ENCODE peak calls at places on chromosomes 7 and 10, in eight cellular contexts. One of them, this sample, is unnamed.

GRCh38 chr10:71250405-71250804 is 38.0 kb downstream of the UNC5B start:
- DNase-seq in neural progenitor cell: no peak
- DNase-seq in Calu3: no peak
- DNase-seq in bronchial epithelial cell: no peak
- DNase-seq in B cell: no peak
- DNase-seq in epithelial cell of esophagus: no peak
- DNase-seq in AG10803: peak; percentile 79
- DNase-seq in MM.1S: no peak
- DNase-seq in this sample: no peak

GRCh38 chr7:42082144-42082543 is 154.9 kb downstream of the GLI3 start:
- DNase-seq in bronchial epithelial cell: peak; percentile 37
- DNase-seq in Calu3: no peak
- DNase-seq in epithelial cell of esophagus: peak; percentile 79
- DNase-seq in MM.1S: no peak
- DNase-seq in neural progenitor cell: no peak
- DNase-seq in AG10803: peak; percentile 66
- DNase-seq in B cell: no peak
- DNase-seq in this sample: no peak

GRCh38 chr10:45470098-45471012 is 96.3 kb downstream of the ALOX5 start:
- DNase-seq in AG10803: peak; percentile 4
- DNase-seq in MM.1S: no peak
- DNase-seq in bronchial epithelial cell: no peak
- DNase-seq in B cell: peak; percentile 70
- DNase-seq in epithelial cell of esophagus: no peak
- DNase-seq in neural progenitor cell: no peak
- DNase-seq in Calu3: no peak
- DNase-seq in this sample: peak; percentile 39

GRCh38 chr10:73813333-73813732 is 1.9 kb upstream of the NDST2 start:
- DNase-seq in neural progenitor cell: no peak
- DNase-seq in AG10803: no peak
- DNase-seq in MM.1S: no peak
- DNase-seq in B cell: no peak
- DNase-seq in bronchial epithelial cell: no peak
- DNase-seq in epithelial cell of esophagus: no peak
- DNase-seq in Calu3: no peak
- DNase-seq in this sample: no peak

GRCh38 chr10:79981673-79982485 is 33.0 kb upstream of the SFTPD start:
- DNase-seq in Calu3: peak; percentile 74
- DNase-seq in MM.1S: peak; percentile 61
- DNase-seq in neural progenitor cell: peak; percentile 71
- DNase-seq in AG10803: peak; percentile 35
- DNase-seq in epithelial cell of esophagus: peak; percentile 74
- DNase-seq in bronchial epithelial cell: peak; percentile 53
- DNase-seq in B cell: no peak
- DNase-seq in this sample: peak; percentile 12

GRCh38 chr10:74189999-74190421 is 39.0 kb downstream of the ADK start:
- DNase-seq in AG10803: peak; percentile 96
- DNase-seq in MM.1S: peak; percentile 58
- DNase-seq in Calu3: peak; percentile 59
- DNase-seq in bronchial epithelial cell: peak; percentile 99
- DNase-seq in B cell: peak; percentile 76
- DNase-seq in epithelial cell of esophagus: peak; percentile 98
- DNase-seq in neural progenitor cell: no peak
- DNase-seq in this sample: peak; percentile 50

GRCh38 chr10:113967096-113967495 is 76.6 kb upstream of the ADRB1 start:
- DNase-seq in AG10803: no peak
- DNase-seq in bronchial epithelial cell: no peak
- DNase-seq in epithelial cell of esophagus: no peak
- DNase-seq in Calu3: no peak
- DNase-seq in MM.1S: no peak
- DNase-seq in neural progenitor cell: no peak
- DNase-seq in B cell: no peak
- DNase-seq in this sample: no peak

GRCh38 chr7:116353614-116354013 is 143.3 kb downstream of the TES start:
- DNase-seq in Calu3: no peak
- DNase-seq in epithelial cell of esophagus: peak; percentile 37
- DNase-seq in neural progenitor cell: no peak
- DNase-seq in B cell: no peak
- DNase-seq in AG10803: no peak
- DNase-seq in bronchial epithelial cell: peak; percentile 38
- DNase-seq in MM.1S: no peak
- DNase-seq in this sample: no peak

GRCh38 chr10:29849434-29849833 is 210.0 kb downstream of the JCAD start:
- DNase-seq in epithelial cell of esophagus: no peak
- DNase-seq in bronchial epithelial cell: no peak
- DNase-seq in Calu3: no peak
- DNase-seq in neural progenitor cell: no peak
- DNase-seq in MM.1S: no peak
- DNase-seq in B cell: no peak
- DNase-seq in AG10803: peak; percentile 71
- DNase-seq in this sample: no peak

GRCh38 chr7:110786576-110786975 is 304.4 kb upstream of the LRRN3 start:
- DNase-seq in MM.1S: no peak
- DNase-seq in Calu3: no peak
- DNase-seq in epithelial cell of esophagus: no peak
- DNase-seq in B cell: no peak
- DNase-seq in AG10803: no peak
- DNase-seq in bronchial epithelial cell: no peak
- DNase-seq in neural progenitor cell: no peak
- DNase-seq in this sample: no peak

GRCh38 chr10:105266966-105267539 is 626.0 kb downstream of the SORCS3 start:
- DNase-seq in neural progenitor cell: no peak
- DNase-seq in AG10803: no peak
- DNase-seq in epithelial cell of esophagus: no peak
- DNase-seq in MM.1S: no peak
- DNase-seq in B cell: no peak
- DNase-seq in bronchial epithelial cell: no peak
- DNase-seq in Calu3: no peak
- DNase-seq in this sample: no peak

GRCh38 chr10:76205361-76205760 is 773.9 kb downstream of the LRMDA start:
- DNase-seq in AG10803: peak; percentile 65
- DNase-seq in epithelial cell of esophagus: peak; percentile 12
- DNase-seq in bronchial epithelial cell: peak; percentile 44
- DNase-seq in Calu3: no peak
- DNase-seq in B cell: no peak
- DNase-seq in neural progenitor cell: no peak
- DNase-seq in MM.1S: no peak
- DNase-seq in this sample: no peak

GRCh38 chr7:30143748-30144251 is 9.0 kb downstream of the MTURN start:
- DNase-seq in Calu3: peak; percentile 71
- DNase-seq in AG10803: peak; percentile 34
- DNase-seq in epithelial cell of esophagus: peak; percentile 87
- DNase-seq in B cell: no peak
- DNase-seq in bronchial epithelial cell: peak; percentile 89
- DNase-seq in MM.1S: peak; percentile 41
- DNase-seq in neural progenitor cell: no peak
- DNase-seq in this sample: no peak

GRCh38 chr7:135771961-135772638 is 23.5 kb upstream of the FAM180A start:
- DNase-seq in B cell: no peak
- DNase-seq in epithelial cell of esophagus: peak; percentile 61
- DNase-seq in AG10803: peak; percentile 77
- DNase-seq in neural progenitor cell: no peak
- DNase-seq in MM.1S: no peak
- DNase-seq in Calu3: no peak
- DNase-seq in bronchial epithelial cell: peak; percentile 41
- DNase-seq in this sample: no peak

GRCh38 chr7:2043316-2044039 is 189.3 kb downstream of the MAD1L1 start:
- DNase-seq in AG10803: no peak
- DNase-seq in MM.1S: no peak
- DNase-seq in B cell: no peak
- DNase-seq in epithelial cell of esophagus: no peak
- DNase-seq in bronchial epithelial cell: no peak
- DNase-seq in neural progenitor cell: peak; percentile 31
- DNase-seq in Calu3: no peak
- DNase-seq in this sample: no peak

GRCh38 chr10:13399236-13399635 is 51.1 kb upstream of the SEPHS1 start:
- DNase-seq in neural progenitor cell: no peak
- DNase-seq in MM.1S: no peak
- DNase-seq in AG10803: no peak
- DNase-seq in bronchial epithelial cell: no peak
- DNase-seq in epithelial cell of esophagus: no peak
- DNase-seq in B cell: no peak
- DNase-seq in Calu3: no peak
- DNase-seq in this sample: no peak

DNA sequence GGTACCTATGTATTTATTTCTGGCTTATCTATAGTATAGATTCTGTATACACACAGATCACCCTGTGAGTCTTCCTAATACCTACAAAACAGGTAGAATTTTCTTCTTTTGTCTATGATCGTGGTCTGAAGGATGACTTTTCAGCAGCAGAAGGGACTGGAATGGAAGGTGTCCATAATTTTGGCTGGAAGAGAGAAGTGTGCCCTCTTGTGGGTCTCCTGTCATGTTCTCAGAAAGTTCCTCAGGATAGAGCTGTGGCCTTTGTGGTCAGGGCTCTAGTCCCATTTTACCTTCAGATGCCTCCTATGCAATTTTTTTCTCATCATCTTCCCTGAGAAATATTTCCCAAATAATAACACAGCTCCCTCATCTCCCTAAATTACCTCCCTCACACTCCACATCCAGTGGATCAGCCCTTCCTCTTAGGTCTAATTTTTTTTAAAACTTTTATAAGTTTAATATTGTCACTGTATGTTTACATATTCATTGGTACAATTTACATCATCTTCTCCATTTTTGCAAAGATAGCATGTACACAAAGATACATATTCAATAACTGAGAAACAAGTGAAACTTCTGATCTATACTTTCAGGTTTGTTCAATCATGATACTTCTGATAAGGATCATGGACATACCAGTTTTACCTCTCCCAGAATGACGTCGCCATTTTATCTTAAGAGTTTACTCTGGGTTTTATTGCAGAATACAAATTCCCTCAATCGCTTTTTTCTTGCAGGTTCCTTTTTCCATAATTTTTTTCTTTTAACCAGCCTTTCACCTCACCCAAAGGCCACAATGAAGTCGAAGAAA is 112.7 kb downstream of the REEP3 start:
- DNase-seq in neural progenitor cell: peak; percentile 28
- DNase-seq in MM.1S: no peak
- DNase-seq in B cell: no peak
- DNase-seq in AG10803: peak; percentile 44
- DNase-seq in epithelial cell of esophagus: peak; percentile 56
- DNase-seq in Calu3: peak; percentile 43
- DNase-seq in bronchial epithelial cell: peak; percentile 46
- DNase-seq in this sample: no peak
- TF ChIP-seq CTCF in neural progenitor cell: peak; percentile 46
- TF ChIP-seq CTCF in MM.1S: peak; percentile 24
- TF ChIP-seq CTCF in B cell: no peak
- TF ChIP-seq CTCF in AG10803: peak; percentile 61
- TF ChIP-seq CTCF in epithelial cell of esophagus: peak; percentile 63
- TF ChIP-seq CTCF in Calu3: peak; percentile 47
- TF ChIP-seq CTCF in bronchial epithelial cell: peak; percentile 57
- TF ChIP-seq CTCF in this sample: peak; percentile 38

GRCh38 chr10:131980757-131981428 is 830 bp downstream of the BNIP3 start:
- DNase-seq in epithelial cell of esophagus: no peak
- DNase-seq in Calu3: no peak
- DNase-seq in neural progenitor cell: peak; percentile 63
- DNase-seq in AG10803: peak; percentile 15
- DNase-seq in bronchial epithelial cell: no peak
- DNase-seq in B cell: no peak
- DNase-seq in MM.1S: no peak
- DNase-seq in this sample: no peak

GRCh38 chr10:131982185-131982756 is 548 bp upstream of the BNIP3 start:
- DNase-seq in Calu3: no peak
- DNase-seq in B cell: no peak
- DNase-seq in bronchial epithelial cell: no peak
- DNase-seq in epithelial cell of esophagus: no peak
- DNase-seq in MM.1S: no peak
- DNase-seq in neural progenitor cell: no peak
- DNase-seq in AG10803: no peak
- DNase-seq in this sample: peak; percentile 53

GRCh38 chr10:131980321-131980720 is 1.4 kb downstream of the BNIP3 start:
- DNase-seq in Calu3: no peak
- DNase-seq in AG10803: peak; percentile 18
- DNase-seq in MM.1S: no peak
- DNase-seq in B cell: no peak
- DNase-seq in neural progenitor cell: no peak
- DNase-seq in bronchial epithelial cell: no peak
- DNase-seq in epithelial cell of esophagus: no peak
- DNase-seq in this sample: no peak

GRCh38 chr10:131982796-131983195 is 1.1 kb upstream of the BNIP3 start:
- DNase-seq in MM.1S: no peak
- DNase-seq in epithelial cell of esophagus: peak; percentile 32
- DNase-seq in Calu3: no peak
- DNase-seq in B cell: no peak
- DNase-seq in AG10803: no peak
- DNase-seq in neural progenitor cell: no peak
- DNase-seq in bronchial epithelial cell: no peak
- DNase-seq in this sample: no peak

GRCh38 chr10:131981429-131982184 is at the start of gene BNIP3:
- DNase-seq in AG10803: peak; percentile 95
- DNase-seq in neural progenitor cell: peak; percentile 98
- DNase-seq in B cell: peak; percentile 92
- DNase-seq in MM.1S: no peak
- DNase-seq in epithelial cell of esophagus: peak; percentile 93
- DNase-seq in bronchial epithelial cell: peak; percentile 74
- DNase-seq in Calu3: peak; percentile 87
- DNase-seq in this sample: peak; percentile 99
- TF ChIP-seq CTCF in AG10803: peak; percentile 22
- TF ChIP-seq CTCF in neural progenitor cell: peak; percentile 7
- TF ChIP-seq CTCF in B cell: no peak
- TF ChIP-seq CTCF in MM.1S: no peak
- TF ChIP-seq CTCF in epithelial cell of esophagus: no peak
- TF ChIP-seq CTCF in bronchial epithelial cell: no peak
- TF ChIP-seq CTCF in Calu3: no peak
- TF ChIP-seq CTCF in this sample: no peak

DNA sequence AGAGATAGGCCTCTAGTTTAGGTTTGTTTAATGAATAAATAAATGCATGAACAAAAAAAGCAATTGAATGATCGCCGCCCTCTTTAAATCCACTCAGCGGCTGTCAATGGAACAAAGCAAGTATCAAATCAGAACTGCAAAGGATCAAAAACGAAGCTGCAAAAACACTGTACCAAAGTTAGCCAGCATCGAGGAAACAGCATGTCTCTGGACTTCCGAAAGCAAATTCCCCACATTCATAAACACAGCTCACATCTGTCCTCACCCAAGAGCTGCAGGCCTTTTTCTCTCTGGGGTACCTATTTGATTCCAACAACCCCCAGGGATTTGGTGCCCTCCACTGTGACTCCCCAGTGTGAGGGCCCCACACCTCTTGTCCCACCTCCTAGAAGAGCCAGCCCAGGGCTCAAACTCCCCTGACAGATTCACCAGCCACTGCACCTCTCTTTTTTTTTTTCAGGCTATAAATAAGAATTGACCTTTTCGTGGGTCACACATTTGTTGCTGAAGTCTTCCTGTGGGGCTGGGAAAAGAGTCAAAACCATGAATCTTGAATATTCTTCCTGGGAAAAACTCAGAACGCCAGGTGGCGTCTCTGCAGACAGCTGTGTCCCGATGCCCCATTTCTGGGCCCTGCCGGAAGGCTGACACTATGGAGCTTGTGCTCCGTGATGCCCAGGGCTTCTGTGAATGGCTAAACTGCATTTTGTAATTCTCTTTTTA is 51.8 kb downstream of the HSPA12A start:
- DNase-seq in epithelial cell of esophagus: peak; percentile 18
- DNase-seq in AG10803: no peak
- DNase-seq in Calu3: no peak
- DNase-seq in B cell: no peak
- DNase-seq in bronchial epithelial cell: no peak
- DNase-seq in neural progenitor cell: peak; percentile 72
- DNase-seq in MM.1S: no peak
- DNase-seq in this sample: no peak
- TF ChIP-seq CTCF in epithelial cell of esophagus: peak; percentile 32
- TF ChIP-seq CTCF in AG10803: peak; percentile 11
- TF ChIP-seq CTCF in Calu3: no peak
- TF ChIP-seq CTCF in B cell: no peak
- TF ChIP-seq CTCF in bronchial epithelial cell: peak; percentile 18
- TF ChIP-seq CTCF in neural progenitor cell: peak; percentile 65
- TF ChIP-seq CTCF in MM.1S: no peak
- TF ChIP-seq CTCF in this sample: no peak

GRCh38 chr10:23981520-23982309 is 227.2 kb upstream of the KIAA1217 start:
- DNase-seq in epithelial cell of esophagus: no peak
- DNase-seq in bronchial epithelial cell: peak; percentile 22
- DNase-seq in neural progenitor cell: no peak
- DNase-seq in B cell: no peak
- DNase-seq in MM.1S: no peak
- DNase-seq in AG10803: no peak
- DNase-seq in Calu3: no peak
- DNase-seq in this sample: no peak
- TF ChIP-seq CTCF in epithelial cell of esophagus: no peak
- TF ChIP-seq CTCF in bronchial epithelial cell: no peak
- TF ChIP-seq CTCF in neural progenitor cell: peak; percentile 21
- TF ChIP-seq CTCF in B cell: no peak
- TF ChIP-seq CTCF in MM.1S: no peak
- TF ChIP-seq CTCF in AG10803: no peak
- TF ChIP-seq CTCF in Calu3: no peak
- TF ChIP-seq CTCF in this sample: no peak